ENCODE peak calls at places on chromosome 17, in seven cellular contexts. One of them, this sample, is unnamed. For H3K27me3, the result is how much of the 10 kb centered on the place peaks cover.

GRCh38 chr17:34366529-34367107 is 3.6 kb upstream of the CCL1 start:
- DNase-seq in MM.1S: no peak
- DNase-seq in IMR-90: no peak
- DNase-seq in HL-60: no peak
- DNase-seq in endodermal cell: peak
- DNase-seq in heart left ventricle: no peak
- DNase-seq in brain microvascular endothelial cell: no peak
- DNase-seq in this sample: no peak

GRCh38 chr17:2928294-2928890 is 132.2 kb downstream of the RAP1GAP2 start:
- DNase-seq in MM.1S: no peak
- DNase-seq in IMR-90: no peak
- DNase-seq in HL-60: no peak
- DNase-seq in endodermal cell: peak
- DNase-seq in heart left ventricle: no peak
- DNase-seq in brain microvascular endothelial cell: no peak
- DNase-seq in this sample: no peak

GRCh38 chr17:64063766-64064224 is 43.4 kb upstream of the ICAM2 start:
- DNase-seq in MM.1S: no peak
- DNase-seq in IMR-90: peak
- DNase-seq in HL-60: peak
- DNase-seq in endodermal cell: peak
- DNase-seq in heart left ventricle: peak
- DNase-seq in brain microvascular endothelial cell: peak
- DNase-seq in this sample: no peak

GRCh38 chr17:8572767-8573166 is 57.8 kb downstream of the MYH10 start:
- DNase-seq in MM.1S: no peak
- DNase-seq in IMR-90: no peak
- DNase-seq in HL-60: no peak
- DNase-seq in endodermal cell: no peak
- DNase-seq in heart left ventricle: no peak
- DNase-seq in brain microvascular endothelial cell: no peak
- DNase-seq in this sample: no peak

GRCh38 chr17:50531428-50532025 is 1.0 kb upstream of the EPN3 start:
- DNase-seq in MM.1S: no peak
- DNase-seq in IMR-90: no peak
- DNase-seq in HL-60: no peak
- DNase-seq in endodermal cell: no peak
- DNase-seq in heart left ventricle: no peak
- DNase-seq in brain microvascular endothelial cell: no peak
- DNase-seq in this sample: no peak

GRCh38 chr17:75455896-75456416 is 479 bp upstream of the TMEM94 start:
- DNase-seq in MM.1S: no peak
- DNase-seq in IMR-90: no peak
- DNase-seq in HL-60: no peak
- DNase-seq in endodermal cell: no peak
- DNase-seq in heart left ventricle: peak
- DNase-seq in brain microvascular endothelial cell: no peak
- DNase-seq in this sample: no peak

GRCh38 chr17:17750881-17751280 is 69.6 kb downstream of the RAI1 start:
- DNase-seq in MM.1S: no peak
- DNase-seq in IMR-90: no peak
- DNase-seq in HL-60: peak
- DNase-seq in endodermal cell: no peak
- DNase-seq in heart left ventricle: no peak
- DNase-seq in brain microvascular endothelial cell: no peak
- DNase-seq in this sample: no peak

GRCh38 chr17:1485748-1486376 is 6.6 kb downstream of the MYO1C start:
- DNase-seq in MM.1S: peak
- DNase-seq in IMR-90: peak
- DNase-seq in HL-60: no peak
- DNase-seq in endodermal cell: peak
- DNase-seq in heart left ventricle: peak
- DNase-seq in brain microvascular endothelial cell: peak
- DNase-seq in this sample: peak

GRCh38 chr17:5921919-5922318 is 148.3 kb upstream of the WSCD1 start:
- DNase-seq in MM.1S: no peak
- DNase-seq in IMR-90: no peak
- DNase-seq in HL-60: no peak
- DNase-seq in endodermal cell: peak
- DNase-seq in heart left ventricle: no peak
- DNase-seq in brain microvascular endothelial cell: no peak
- DNase-seq in this sample: no peak

GRCh38 chr17:58382108-58382884 is 30.3 kb upstream of the SUPT4H1 start:
- DNase-seq in MM.1S: peak
- DNase-seq in IMR-90: no peak
- DNase-seq in HL-60: no peak
- DNase-seq in endodermal cell: no peak
- DNase-seq in heart left ventricle: no peak
- DNase-seq in brain microvascular endothelial cell: no peak
- DNase-seq in this sample: no peak

GRCh38 chr17:41631025-41631889 is 6.9 kb upstream of the KRT17 start:
- DNase-seq in MM.1S: no peak
- DNase-seq in IMR-90: no peak
- DNase-seq in HL-60: no peak
- DNase-seq in endodermal cell: no peak
- DNase-seq in heart left ventricle: no peak
- DNase-seq in brain microvascular endothelial cell: no peak
- DNase-seq in this sample: no peak

GRCh38 chr17:55743103-55743679 is 7.7 kb upstream of the PCTP start:
- DNase-seq in MM.1S: no peak
- DNase-seq in IMR-90: no peak
- DNase-seq in HL-60: no peak
- DNase-seq in endodermal cell: no peak
- DNase-seq in heart left ventricle: no peak
- DNase-seq in brain microvascular endothelial cell: no peak
- DNase-seq in this sample: no peak

GRCh38 chr17:81126281-81127132 is 38.8 kb upstream of the PVALEF start:
- DNase-seq in MM.1S: no peak
- DNase-seq in IMR-90: no peak
- DNase-seq in HL-60: no peak
- DNase-seq in endodermal cell: no peak
- DNase-seq in heart left ventricle: no peak
- DNase-seq in brain microvascular endothelial cell: no peak
- DNase-seq in this sample: no peak

GRCh38 chr17:1203111-1203966 is 23.6 kb upstream of the ABR start:
- DNase-seq in MM.1S: no peak
- DNase-seq in IMR-90: peak
- DNase-seq in HL-60: no peak
- DNase-seq in endodermal cell: peak
- DNase-seq in heart left ventricle: peak
- DNase-seq in brain microvascular endothelial cell: peak
- DNase-seq in this sample: peak

GRCh38 chr17:14301279-14301760 is 439 bp downstream of the HS3ST3B1 start:
- DNase-seq in MM.1S: no peak
- DNase-seq in IMR-90: no peak
- DNase-seq in HL-60: peak
- DNase-seq in endodermal cell: no peak
- DNase-seq in heart left ventricle: no peak
- DNase-seq in brain microvascular endothelial cell: no peak
- DNase-seq in this sample: no peak

GRCh38 chr17:78268960-78269892 is 37.8 kb downstream of the TMEM235 start:
- DNase-seq in MM.1S: no peak
- DNase-seq in IMR-90: peak
- DNase-seq in HL-60: no peak
- DNase-seq in endodermal cell: peak
- DNase-seq in heart left ventricle: no peak
- DNase-seq in brain microvascular endothelial cell: no peak
- DNase-seq in this sample: peak

GRCh38 chr17:76394166-76394565 is 9.8 kb downstream of the SPHK1 start:
- DNase-seq in MM.1S: no peak
- DNase-seq in IMR-90: no peak
- DNase-seq in HL-60: no peak
- DNase-seq in endodermal cell: no peak
- DNase-seq in heart left ventricle: no peak
- DNase-seq in brain microvascular endothelial cell: no peak
- DNase-seq in this sample: no peak

GRCh38 chr17:57941384-57942370 is 13.5 kb downstream of the CUEDC1 start:
- DNase-seq in MM.1S: no peak
- DNase-seq in IMR-90: no peak
- DNase-seq in HL-60: no peak
- DNase-seq in endodermal cell: no peak
- DNase-seq in heart left ventricle: no peak
- DNase-seq in brain microvascular endothelial cell: no peak
- DNase-seq in this sample: no peak

GRCh38 chr17:17737938-17738894 is 57.0 kb downstream of the RAI1 start:
- DNase-seq in MM.1S: no peak
- DNase-seq in IMR-90: no peak
- DNase-seq in HL-60: no peak
- DNase-seq in endodermal cell: peak
- DNase-seq in heart left ventricle: no peak
- DNase-seq in brain microvascular endothelial cell: no peak
- DNase-seq in this sample: no peak

GRCh38 chr17:13088666-13089065 is 70.8 kb upstream of the ELAC2 start:
- DNase-seq in MM.1S: no peak
- DNase-seq in IMR-90: no peak
- DNase-seq in HL-60: no peak
- DNase-seq in endodermal cell: no peak
- DNase-seq in heart left ventricle: no peak
- DNase-seq in brain microvascular endothelial cell: no peak
- DNase-seq in this sample: no peak

GRCh38 chr17:46975287-46975686 is 3.8 kb downstream of the RPRML start:
- DNase-seq in MM.1S: no peak
- DNase-seq in IMR-90: no peak
- DNase-seq in HL-60: no peak
- DNase-seq in endodermal cell: no peak
- DNase-seq in heart left ventricle: no peak
- DNase-seq in brain microvascular endothelial cell: no peak
- DNase-seq in this sample: no peak

GRCh38 chr17:60526726-60527125 is 684 bp upstream of the APPBP2 start:
- DNase-seq in MM.1S: no peak
- DNase-seq in IMR-90: peak
- DNase-seq in HL-60: no peak
- DNase-seq in endodermal cell: no peak
- DNase-seq in heart left ventricle: no peak
- DNase-seq in brain microvascular endothelial cell: no peak
- DNase-seq in this sample: no peak

GRCh38 chr17:30318190-30318589 is 15.7 kb downstream of the TMIGD1 start:
- DNase-seq in MM.1S: no peak
- DNase-seq in IMR-90: no peak
- DNase-seq in HL-60: no peak
- DNase-seq in endodermal cell: no peak
- DNase-seq in heart left ventricle: no peak
- DNase-seq in brain microvascular endothelial cell: no peak
- DNase-seq in this sample: no peak

GRCh38 chr17:50679008-50679544 is 28.6 kb downstream of the ANKRD40 start:
- DNase-seq in MM.1S: no peak
- DNase-seq in IMR-90: no peak
- DNase-seq in HL-60: no peak
- DNase-seq in endodermal cell: no peak
- DNase-seq in heart left ventricle: no peak
- DNase-seq in brain microvascular endothelial cell: no peak
- DNase-seq in this sample: no peak

DNA sequence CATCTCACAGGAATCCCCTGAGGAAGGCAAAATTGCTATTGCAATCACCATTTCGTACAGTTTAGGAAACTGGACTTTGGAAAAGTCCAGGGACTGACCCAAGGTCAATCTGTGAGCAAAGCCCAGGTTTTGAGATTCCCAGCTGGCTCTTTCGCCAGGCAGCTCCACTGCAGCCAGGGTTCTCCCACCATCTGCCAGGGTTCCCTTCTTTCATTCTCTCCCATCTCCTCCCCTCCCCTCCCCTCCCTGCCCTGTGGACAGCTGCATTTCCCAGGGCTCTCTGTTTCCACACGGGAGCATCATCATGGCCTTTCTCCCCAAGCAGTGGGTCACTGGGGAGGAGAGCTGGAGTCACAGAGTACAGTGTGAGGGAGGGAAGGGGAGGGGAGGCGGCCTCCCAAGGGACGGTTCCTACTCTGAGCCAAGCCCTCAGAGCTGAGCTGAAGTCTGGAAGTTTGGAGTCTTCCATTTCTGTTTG is 11.9 kb upstream of the GSDMA start:
- DNase-seq in MM.1S: no peak
- DNase-seq in IMR-90: no peak
- DNase-seq in HL-60: no peak
- DNase-seq in endodermal cell: no peak
- DNase-seq in heart left ventricle: peak
- DNase-seq in brain microvascular endothelial cell: no peak
- DNase-seq in this sample: peak
- H3K4me3 ChIP-seq in MM.1S: no peak
- H3K4me3 ChIP-seq in IMR-90: no peak
- H3K4me3 ChIP-seq in HL-60: no peak
- H3K4me3 ChIP-seq in endodermal cell: no peak
- H3K4me3 ChIP-seq in heart left ventricle: no peak
- H3K4me3 ChIP-seq in brain microvascular endothelial cell: no peak
- H3K4me3 ChIP-seq in this sample: no peak

DNA sequence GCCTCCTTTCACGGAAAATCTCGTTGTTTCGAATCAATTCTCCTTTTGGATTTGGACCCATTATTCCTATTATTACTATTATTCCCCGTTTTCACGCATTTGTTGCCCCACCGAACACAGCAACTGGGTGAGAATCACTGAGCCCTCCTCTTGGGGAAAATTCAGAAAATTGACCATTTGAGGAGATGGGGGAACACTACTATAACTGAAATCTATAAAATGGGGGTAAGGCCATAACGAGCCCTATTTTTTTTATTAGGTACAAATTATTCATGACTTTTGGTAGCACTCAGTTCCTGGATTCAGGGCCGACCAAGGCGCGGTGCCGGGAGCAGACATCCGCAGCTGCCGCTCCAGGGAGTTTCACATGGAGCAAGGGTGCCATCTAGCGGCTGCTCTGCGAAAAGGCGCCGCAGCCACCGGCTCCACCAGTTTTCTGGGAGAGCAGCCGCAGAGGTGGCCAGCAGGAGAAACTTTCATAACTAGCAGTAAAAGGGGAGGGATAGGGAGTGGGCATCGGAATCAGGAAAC is 3.3 kb upstream of the HOXB8 start:
- DNase-seq in MM.1S: peak
- DNase-seq in IMR-90: peak
- DNase-seq in HL-60: peak
- DNase-seq in endodermal cell: peak
- DNase-seq in heart left ventricle: peak
- DNase-seq in brain microvascular endothelial cell: peak
- DNase-seq in this sample: peak
- H3K27me3 ChIP-seq in MM.1S: half or more
- H3K27me3 ChIP-seq in IMR-90: half or more
- H3K27me3 ChIP-seq in HL-60: half or more
- H3K27me3 ChIP-seq in endodermal cell: half or more
- H3K27me3 ChIP-seq in heart left ventricle: half or more
- H3K27me3 ChIP-seq in brain microvascular endothelial cell: half or more
- H3K27me3 ChIP-seq in this sample: half or more

GRCh38 chr17:83082435-83082834 is 3.0 kb downstream of the METRNL start:
- DNase-seq in MM.1S: no peak
- DNase-seq in IMR-90: no peak
- DNase-seq in HL-60: no peak
- DNase-seq in endodermal cell: no peak
- DNase-seq in heart left ventricle: no peak
- DNase-seq in brain microvascular endothelial cell: no peak
- DNase-seq in this sample: no peak
- H3K4me3 ChIP-seq in MM.1S: no peak
- H3K4me3 ChIP-seq in IMR-90: no peak
- H3K4me3 ChIP-seq in HL-60: no peak
- H3K4me3 ChIP-seq in endodermal cell: no peak
- H3K4me3 ChIP-seq in heart left ventricle: no peak
- H3K4me3 ChIP-seq in brain microvascular endothelial cell: no peak
- H3K4me3 ChIP-seq in this sample: no peak

GRCh38 chr17:45908460-45908859 is 14.1 kb downstream of the MAPT start:
- DNase-seq in MM.1S: no peak
- DNase-seq in IMR-90: no peak
- DNase-seq in HL-60: no peak
- DNase-seq in endodermal cell: no peak
- DNase-seq in heart left ventricle: no peak
- DNase-seq in brain microvascular endothelial cell: no peak
- DNase-seq in this sample: no peak
- H3K27me3 ChIP-seq in MM.1S: under half
- H3K27me3 ChIP-seq in IMR-90: under half
- H3K27me3 ChIP-seq in HL-60: under half
- H3K27me3 ChIP-seq in endodermal cell: under half
- H3K27me3 ChIP-seq in heart left ventricle: under half
- H3K27me3 ChIP-seq in brain microvascular endothelial cell: under half
- H3K27me3 ChIP-seq in this sample: under half